ENCODE peak calls at places on chromosomes 4 and X, in nine cellular contexts. E is esophagus squamous epithelium, Q is tibial nerve, I is psoas muscle, Y is foreskin keratinocyte, K is AG04450, G is GM23248, W is SK-N-SH, J is gastrocnemius medialis. S is an unnamed sample.

GRCh38 chr4:107826427-107826980 is 1.8 kb downstream of the SGMS2 start:
- DNase-seq in W (no peak), J (no peak), I (no peak), K (no peak), Y (peak; percentile 13), G (peak; percentile 19), Q (no peak), E (no peak), S (no peak)

GRCh38 chrX:110425222-110425621 is 66.6 kb downstream of the RTL9 start:
- DNase-seq in J (no peak), W (peak; percentile 30), Y (no peak), Q (no peak), K (no peak), I (no peak), G (no peak), E (no peak), S (no peak)

GRCh38 chr4:94701606-94702300 is 56.0 kb upstream of the BMPR1B start:
- DNase-seq in Y (no peak), K (no peak), I (no peak), W (no peak), E (no peak), G (no peak), Q (no peak), J (no peak), S (no peak)

GRCh38 chr4:26583538-26583864 is 383 bp upstream of the TBC1D19 start:
- DNase-seq in Y (peak; percentile 83), G (no peak), K (no peak), I (no peak), W (no peak), E (no peak), J (no peak), Q (no peak), S (no peak)

GRCh38 chrX:75151828-75152592 is 4.1 kb downstream of the ABCB7 start:
- DNase-seq in Y (peak; percentile 11), E (no peak), G (peak; percentile 1), K (no peak), W (no peak), J (no peak), Q (no peak), I (no peak), S (no peak)

GRCh38 chr4:145887241-145887964 is 51.2 kb downstream of the ZNF827 start:
- DNase-seq in G (peak; percentile 79), J (peak; percentile 30), Y (peak; percentile 55), Q (no peak), W (no peak), K (peak; percentile 49), I (peak; percentile 33), E (no peak), S (no peak)

GRCh38 chr4:122803788-122804208 is 22.8 kb upstream of the FGF2 start:
- DNase-seq in W (no peak), Y (no peak), G (no peak), E (no peak), K (no peak), I (no peak), J (no peak), Q (no peak), S (no peak)

GRCh38 chr4:76055005-76055404 is 19.1 kb upstream of the CXCL11 start:
- DNase-seq in I (no peak), W (no peak), J (no peak), Y (no peak), Q (no peak), G (no peak), E (no peak), K (no peak), S (no peak)

GRCh38 chr4:24322517-24322916 is 261.8 kb downstream of the DHX15 start:
- DNase-seq in E (no peak), W (no peak), J (no peak), K (no peak), Y (peak; percentile 69), Q (no peak), G (no peak), I (no peak), S (no peak)

GRCh38 chrX:150084474-150085229 is 146.4 kb upstream of the EOLA2 start:
- DNase-seq in K (peak; percentile 32), I (no peak), G (peak; percentile 62), Y (no peak), E (no peak), J (no peak), W (no peak), Q (no peak), S (no peak)

GRCh38 chr4:113378836-113379235 is 329.4 kb downstream of the ANK2 start:
- DNase-seq in Y (no peak), J (no peak), Q (no peak), I (no peak), W (no peak), E (no peak), G (no peak), K (no peak), S (no peak)

GRCh38 chrX:107672955-107673378 is 44.7 kb downstream of the PRPS1 start:
- DNase-seq in Y (peak; percentile 68), G (peak; percentile 78), J (peak; percentile 63), K (no peak), W (peak; percentile 67), Q (peak; percentile 65), E (peak; percentile 52), I (peak; percentile 75), S (peak; percentile 73)
- H3K27me3 ChIP-seq in Y (no peaks in the 10 kb centered on the region), G (no peaks in the 10 kb centered on the region), J (no peaks in the 10 kb centered on the region), K (no peaks in the 10 kb centered on the region), W (peaks cover 20% of the 10 kb centered on the region), Q (no peaks in the 10 kb centered on the region), E (no peaks in the 10 kb centered on the region), I (peaks cover 7% of the 10 kb centered on the region), S (no peaks in the 10 kb centered on the region)

GRCh38 chrX:13691845-13692334 is 3.0 kb downstream of the RAB9A start:
- DNase-seq in J (no peak), G (no peak), E (no peak), W (no peak), Q (no peak), K (no peak), I (no peak), Y (no peak), S (no peak)
- H3K27me3 ChIP-seq in J (no peaks in the 10 kb centered on the region), G (no peaks in the 10 kb centered on the region), E (no peaks in the 10 kb centered on the region), W (no peaks in the 10 kb centered on the region), Q (no peaks in the 10 kb centered on the region), K (no peaks in the 10 kb centered on the region), I (peaks cover 5% of the 10 kb centered on the region), Y (no peaks in the 10 kb centered on the region), S (no peaks in the 10 kb centered on the region)

GRCh38 chr4:1413687-1414479 is 7.6 kb upstream of the NKX1-1 start:
- DNase-seq in Q (no peak), E (no peak), J (no peak), G (no peak), W (peak; percentile 34), K (no peak), Y (no peak), I (no peak), S (no peak)

GRCh38 chr4:1412376-1413220 is 6.4 kb upstream of the NKX1-1 start:
- DNase-seq in E (no peak), Y (no peak), J (no peak), Q (no peak), G (no peak), K (no peak), W (peak; percentile 34), I (no peak), S (no peak)

GRCh38 chr4:1414831-1415680 is 8.8 kb upstream of the NKX1-1 start:
- DNase-seq in I (no peak), J (no peak), G (no peak), Y (no peak), K (no peak), E (no peak), Q (no peak), W (peak; percentile 62), S (no peak)

GRCh38 chr4:1411436-1412375 is 5.5 kb upstream of the NKX1-1 start:
- DNase-seq in J (no peak), E (no peak), W (peak; percentile 44), G (no peak), Y (no peak), Q (no peak), K (no peak), I (no peak), S (no peak)

DNA sequence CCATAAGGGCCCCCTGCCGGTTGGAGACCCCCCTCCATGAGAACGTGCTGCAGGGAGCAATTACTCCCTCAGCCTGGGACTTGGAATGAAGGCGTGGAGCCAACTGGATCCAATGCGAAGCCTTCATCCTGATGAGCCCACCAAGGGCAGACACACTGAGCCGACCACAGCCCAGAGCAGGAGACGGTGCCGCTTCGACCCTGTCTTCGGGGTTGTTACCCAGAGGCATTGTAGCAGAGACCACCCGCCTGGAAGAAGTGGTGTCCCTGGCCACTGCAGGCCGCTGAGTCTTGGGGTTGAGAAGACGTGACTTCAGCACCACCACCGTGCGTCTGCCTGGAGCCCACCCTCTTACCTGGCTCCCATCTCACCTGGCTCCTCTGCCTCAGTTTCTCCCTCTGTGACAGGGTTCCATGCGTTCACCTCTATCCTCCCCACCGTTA is 7.0 kb upstream of the NKX1-1 start:
- DNase-seq in I (no peak), Q (no peak), E (no peak), J (no peak), W (peak; percentile 21), Y (no peak), G (no peak), K (no peak), S (no peak)
- H3K27me3 ChIP-seq in I (peaks cover 83% of the 10 kb centered on the region), Q (no peaks in the 10 kb centered on the region), E (peaks cover 27% of the 10 kb centered on the region), J (peaks cover 88% of the 10 kb centered on the region), W (peaks cover 85% of the 10 kb centered on the region), Y (peaks cover 51% of the 10 kb centered on the region), G (peaks cover 21% of the 10 kb centered on the region), K (peaks cover 47% of the 10 kb centered on the region), S (peaks cover 72% of the 10 kb centered on the region)

DNA sequence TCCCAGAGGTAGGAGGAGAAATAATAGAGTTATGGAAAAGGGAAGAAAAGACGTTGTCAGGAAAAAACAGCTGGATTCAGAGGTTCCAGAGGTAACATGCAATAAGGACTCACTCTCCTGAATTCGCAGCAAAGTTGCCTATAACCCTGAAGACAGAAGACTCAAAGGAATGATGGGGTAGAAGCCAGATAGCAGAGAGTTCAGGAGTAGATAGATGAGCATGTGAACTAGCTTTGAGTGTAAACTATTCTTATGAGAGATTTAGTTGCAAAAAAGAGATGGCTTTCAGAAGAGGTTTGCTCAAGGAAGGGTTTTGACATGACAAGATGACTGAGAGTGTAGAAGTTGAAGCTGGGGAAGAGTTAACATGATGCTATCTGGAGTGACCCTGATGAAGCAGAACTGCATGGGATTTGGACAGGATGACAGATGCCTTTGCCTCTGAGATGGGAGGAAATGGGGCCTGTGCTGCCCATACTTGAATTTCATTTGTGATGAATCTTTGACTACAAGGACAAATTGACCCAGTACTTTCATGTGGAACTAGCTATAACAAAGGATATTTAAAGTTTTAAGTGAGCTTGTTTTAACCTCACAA is 73.9 kb downstream of the AMELX start:
- DNase-seq in Q (no peak), Y (no peak), G (no peak), W (no peak), E (no peak), I (no peak), J (no peak), K (no peak), S (no peak)
- H3K27me3 ChIP-seq in Q (no peaks in the 10 kb centered on the region), Y (no peaks in the 10 kb centered on the region), G (no peaks in the 10 kb centered on the region), W (no peaks in the 10 kb centered on the region), E (no peaks in the 10 kb centered on the region), I (no peaks in the 10 kb centered on the region), J (no peaks in the 10 kb centered on the region), K (no peaks in the 10 kb centered on the region), S (no peaks in the 10 kb centered on the region)

DNA sequence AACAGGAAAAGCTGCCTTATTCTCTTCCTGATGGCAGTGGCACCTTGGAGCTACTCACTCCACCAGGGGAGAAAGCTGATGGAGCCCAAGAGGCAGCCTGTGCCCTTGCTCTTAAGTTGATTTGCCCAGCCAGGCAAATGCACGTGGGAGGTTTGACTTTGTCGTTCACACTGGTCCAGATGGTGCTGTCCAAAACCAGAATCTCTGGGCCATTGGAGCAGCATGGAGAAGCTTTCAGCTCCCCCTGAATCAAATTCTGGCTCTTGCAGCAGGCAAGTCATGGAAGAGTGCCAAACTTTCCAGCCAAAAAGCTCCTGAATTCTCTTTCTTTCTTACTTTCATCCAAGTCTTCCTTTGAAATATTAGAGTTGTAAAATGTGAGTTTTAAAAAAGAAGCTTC is 970.4 kb downstream of the RPA4 start:
- DNase-seq in I (no peak), J (no peak), G (no peak), K (no peak), W (no peak), Q (no peak), Y (no peak), E (no peak), S (no peak)
- H3K27me3 ChIP-seq in I (peaks cover 6% of the 10 kb centered on the region), J (no peaks in the 10 kb centered on the region), G (no peaks in the 10 kb centered on the region), K (no peaks in the 10 kb centered on the region), W (no peaks in the 10 kb centered on the region), Q (no peaks in the 10 kb centered on the region), Y (no peaks in the 10 kb centered on the region), E (no peaks in the 10 kb centered on the region), S (no peaks in the 10 kb centered on the region)